ENCODE peak calls at places on chromosomes 2 and 18, in nine cellular contexts. One of them, this sample, is unnamed.

GRCh38 chr2:64338910-64339500 is 115.0 kb upstream of the LGALSL start:
- DNase-seq in GM12878: no peak
- DNase-seq in HepG2: no peak
- DNase-seq in IMR-90: no peak
- DNase-seq in tibial nerve: no peak
- DNase-seq in right lobe of liver: peak; percentile 8
- DNase-seq in ovary: no peak
- DNase-seq in vagina: no peak
- DNase-seq in upper lobe of left lung: no peak
- DNase-seq in this sample: no peak

GRCh38 chr2:57882895-57883515 is 163.6 kb upstream of the VRK2 start:
- DNase-seq in GM12878: no peak
- DNase-seq in HepG2: no peak
- DNase-seq in IMR-90: no peak
- DNase-seq in tibial nerve: no peak
- DNase-seq in right lobe of liver: no peak
- DNase-seq in ovary: peak; percentile 14
- DNase-seq in vagina: no peak
- DNase-seq in upper lobe of left lung: no peak
- DNase-seq in this sample: no peak

GRCh38 chr2:176391020-176391419 is 121.8 kb downstream of the MTX2 start:
- DNase-seq in GM12878: no peak
- DNase-seq in HepG2: no peak
- DNase-seq in IMR-90: no peak
- DNase-seq in tibial nerve: no peak
- DNase-seq in right lobe of liver: no peak
- DNase-seq in ovary: no peak
- DNase-seq in vagina: no peak
- DNase-seq in upper lobe of left lung: no peak
- DNase-seq in this sample: no peak

GRCh38 chr2:105653313-105653712 is 91.4 kb upstream of the NCK2 start:
- DNase-seq in GM12878: no peak
- DNase-seq in HepG2: no peak
- DNase-seq in IMR-90: no peak
- DNase-seq in tibial nerve: no peak
- DNase-seq in right lobe of liver: no peak
- DNase-seq in ovary: no peak
- DNase-seq in vagina: no peak
- DNase-seq in upper lobe of left lung: no peak
- DNase-seq in this sample: no peak

GRCh38 chr2:71634571-71634970 is 181.2 kb downstream of the DYSF start:
- DNase-seq in GM12878: no peak
- DNase-seq in HepG2: no peak
- DNase-seq in IMR-90: no peak
- DNase-seq in tibial nerve: no peak
- DNase-seq in right lobe of liver: no peak
- DNase-seq in ovary: no peak
- DNase-seq in vagina: no peak
- DNase-seq in upper lobe of left lung: no peak
- DNase-seq in this sample: no peak

GRCh38 chr18:74623047-74623816 is 25.6 kb downstream of the ZNF407 start:
- DNase-seq in GM12878: no peak
- DNase-seq in HepG2: no peak
- DNase-seq in IMR-90: peak; percentile 24
- DNase-seq in tibial nerve: no peak
- DNase-seq in right lobe of liver: no peak
- DNase-seq in ovary: no peak
- DNase-seq in vagina: no peak
- DNase-seq in upper lobe of left lung: no peak
- DNase-seq in this sample: no peak

GRCh38 chr2:145751155-145751554 is 1231.2 kb upstream of the ZEB2 start:
- DNase-seq in GM12878: no peak
- DNase-seq in HepG2: no peak
- DNase-seq in IMR-90: no peak
- DNase-seq in tibial nerve: no peak
- DNase-seq in right lobe of liver: no peak
- DNase-seq in ovary: no peak
- DNase-seq in vagina: no peak
- DNase-seq in upper lobe of left lung: no peak
- DNase-seq in this sample: no peak

GRCh38 chr2:239870276-239870675 is 154.9 kb downstream of the NDUFA10 start:
- DNase-seq in GM12878: no peak
- DNase-seq in HepG2: no peak
- DNase-seq in IMR-90: no peak
- DNase-seq in tibial nerve: no peak
- DNase-seq in right lobe of liver: peak; percentile 21
- DNase-seq in ovary: no peak
- DNase-seq in vagina: peak; percentile 58
- DNase-seq in upper lobe of left lung: no peak
- DNase-seq in this sample: no peak

GRCh38 chr18:59460060-59460395 is 101.0 kb upstream of the LMAN1 start:
- DNase-seq in GM12878: no peak
- DNase-seq in HepG2: no peak
- DNase-seq in IMR-90: peak; percentile 40
- DNase-seq in tibial nerve: no peak
- DNase-seq in right lobe of liver: no peak
- DNase-seq in ovary: no peak
- DNase-seq in vagina: no peak
- DNase-seq in upper lobe of left lung: no peak
- DNase-seq in this sample: no peak

GRCh38 chr18:12086677-12087482 is 6.8 kb upstream of the ANKRD62 start:
- DNase-seq in GM12878: no peak
- DNase-seq in HepG2: no peak
- DNase-seq in IMR-90: no peak
- DNase-seq in tibial nerve: no peak
- DNase-seq in right lobe of liver: no peak
- DNase-seq in ovary: no peak
- DNase-seq in vagina: no peak
- DNase-seq in upper lobe of left lung: peak; percentile 71
- DNase-seq in this sample: no peak

GRCh38 chr2:224222320-224222719 is 179.6 kb downstream of the FAM124B start:
- DNase-seq in GM12878: no peak
- DNase-seq in HepG2: no peak
- DNase-seq in IMR-90: peak; percentile 8
- DNase-seq in tibial nerve: no peak
- DNase-seq in right lobe of liver: no peak
- DNase-seq in ovary: no peak
- DNase-seq in vagina: no peak
- DNase-seq in upper lobe of left lung: no peak
- DNase-seq in this sample: no peak

GRCh38 chr2:88010136-88010535 is 6.2 kb downstream of the RNU2-63P start:
- DNase-seq in GM12878: no peak
- DNase-seq in HepG2: no peak
- DNase-seq in IMR-90: no peak
- DNase-seq in tibial nerve: no peak
- DNase-seq in right lobe of liver: no peak
- DNase-seq in ovary: no peak
- DNase-seq in vagina: no peak
- DNase-seq in upper lobe of left lung: no peak
- DNase-seq in this sample: no peak

GRCh38 chr2:112877423-112877822 is 33.5 kb upstream of the IL37 start:
- DNase-seq in GM12878: no peak
- DNase-seq in HepG2: no peak
- DNase-seq in IMR-90: peak; percentile 41
- DNase-seq in tibial nerve: no peak
- DNase-seq in right lobe of liver: no peak
- DNase-seq in ovary: no peak
- DNase-seq in vagina: no peak
- DNase-seq in upper lobe of left lung: no peak
- DNase-seq in this sample: no peak

GRCh38 chr18:75777630-75778029 is 350.1 kb upstream of the SMIM21 start:
- DNase-seq in GM12878: no peak
- DNase-seq in HepG2: no peak
- DNase-seq in IMR-90: no peak
- DNase-seq in tibial nerve: no peak
- DNase-seq in right lobe of liver: no peak
- DNase-seq in ovary: no peak
- DNase-seq in vagina: no peak
- DNase-seq in upper lobe of left lung: peak; percentile 50
- DNase-seq in this sample: no peak
- H3K4me1 ChIP-seq in GM12878: no peaks in the 10 kb centered on the region
- H3K4me1 ChIP-seq in HepG2: no peaks in the 10 kb centered on the region
- H3K4me1 ChIP-seq in IMR-90: no peaks in the 10 kb centered on the region
- H3K4me1 ChIP-seq in tibial nerve: no peaks in the 10 kb centered on the region
- H3K4me1 ChIP-seq in right lobe of liver: no peaks in the 10 kb centered on the region
- H3K4me1 ChIP-seq in ovary: no peaks in the 10 kb centered on the region
- H3K4me1 ChIP-seq in vagina: no peaks in the 10 kb centered on the region
- H3K4me1 ChIP-seq in upper lobe of left lung: no peaks in the 10 kb centered on the region
- H3K4me1 ChIP-seq in this sample: no peaks in the 10 kb centered on the region

DNA sequence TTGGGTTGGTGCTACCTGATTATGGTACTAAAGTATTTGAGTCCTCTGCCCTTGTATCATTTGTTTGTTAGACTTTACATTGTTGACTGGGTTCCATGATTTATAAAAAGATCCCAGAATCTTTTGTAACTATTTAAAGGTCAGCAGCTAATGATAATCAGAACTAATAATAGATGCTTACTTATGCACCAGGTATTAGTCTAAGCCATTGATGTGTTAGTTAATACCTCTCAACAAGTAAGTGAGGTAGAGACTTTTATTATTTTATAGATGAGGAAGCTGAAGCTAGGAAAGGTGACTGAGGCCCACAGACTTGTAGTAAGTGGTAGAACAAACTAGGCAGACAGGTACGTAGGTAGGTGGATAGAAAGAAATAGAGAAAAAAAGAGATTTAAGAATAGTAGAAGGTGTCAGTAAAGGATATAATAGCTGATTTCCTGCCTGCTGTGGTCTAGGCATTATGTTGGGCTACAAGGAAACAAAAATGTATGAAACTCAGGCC is 68.1 kb downstream of the CRIM1 start:
- DNase-seq in GM12878: no peak
- DNase-seq in HepG2: no peak
- DNase-seq in IMR-90: no peak
- DNase-seq in tibial nerve: no peak
- DNase-seq in right lobe of liver: no peak
- DNase-seq in ovary: no peak
- DNase-seq in vagina: no peak
- DNase-seq in upper lobe of left lung: no peak
- DNase-seq in this sample: no peak
- TF ChIP-seq POLR2A in GM12878: no peak
- TF ChIP-seq POLR2A in HepG2: no peak
- TF ChIP-seq POLR2A in IMR-90: no peak
- TF ChIP-seq POLR2A in tibial nerve: no peak
- TF ChIP-seq POLR2A in right lobe of liver: no peak
- TF ChIP-seq POLR2A in ovary: no peak
- TF ChIP-seq POLR2A in vagina: no peak
- TF ChIP-seq POLR2A in upper lobe of left lung: no peak
- TF ChIP-seq POLR2A in this sample: no peak

GRCh38 chr2:237725661-237726060 is 72.9 kb upstream of the RBM44 start:
- DNase-seq in GM12878: no peak
- DNase-seq in HepG2: peak; percentile 69
- DNase-seq in IMR-90: no peak
- DNase-seq in tibial nerve: no peak
- DNase-seq in right lobe of liver: peak; percentile 74
- DNase-seq in ovary: no peak
- DNase-seq in vagina: no peak
- DNase-seq in upper lobe of left lung: no peak
- DNase-seq in this sample: no peak
- H3K4me1 ChIP-seq in GM12878: no peaks in the 10 kb centered on the region
- H3K4me1 ChIP-seq in HepG2: peaks cover 45% of the 10 kb centered on the region
- H3K4me1 ChIP-seq in IMR-90: peaks cover 17% of the 10 kb centered on the region
- H3K4me1 ChIP-seq in tibial nerve: peaks cover 16% of the 10 kb centered on the region
- H3K4me1 ChIP-seq in right lobe of liver: peaks cover 26% of the 10 kb centered on the region
- H3K4me1 ChIP-seq in ovary: peaks cover 1% of the 10 kb centered on the region
- H3K4me1 ChIP-seq in vagina: peaks cover 70% of the 10 kb centered on the region
- H3K4me1 ChIP-seq in upper lobe of left lung: peaks cover 55% of the 10 kb centered on the region
- H3K4me1 ChIP-seq in this sample: peaks cover 3% of the 10 kb centered on the region

GRCh38 chr2:170503563-170503962 is 211.6 kb upstream of the SP5 start:
- DNase-seq in GM12878: no peak
- DNase-seq in HepG2: no peak
- DNase-seq in IMR-90: no peak
- DNase-seq in tibial nerve: no peak
- DNase-seq in right lobe of liver: no peak
- DNase-seq in ovary: no peak
- DNase-seq in vagina: no peak
- DNase-seq in upper lobe of left lung: no peak
- DNase-seq in this sample: no peak
- TF ChIP-seq POLR2A in GM12878: no peak
- TF ChIP-seq POLR2A in HepG2: no peak
- TF ChIP-seq POLR2A in IMR-90: no peak
- TF ChIP-seq POLR2A in tibial nerve: no peak
- TF ChIP-seq POLR2A in right lobe of liver: no peak
- TF ChIP-seq POLR2A in ovary: no peak
- TF ChIP-seq POLR2A in vagina: no peak
- TF ChIP-seq POLR2A in upper lobe of left lung: no peak
- TF ChIP-seq POLR2A in this sample: no peak

GRCh38 chr2:60984717-60985116 is 32.8 kb upstream of the PEX13 start:
- DNase-seq in GM12878: no peak
- DNase-seq in HepG2: no peak
- DNase-seq in IMR-90: no peak
- DNase-seq in tibial nerve: no peak
- DNase-seq in right lobe of liver: no peak
- DNase-seq in ovary: no peak
- DNase-seq in vagina: no peak
- DNase-seq in upper lobe of left lung: no peak
- DNase-seq in this sample: no peak
- H3K4me1 ChIP-seq in GM12878: peaks cover 26% of the 10 kb centered on the region
- H3K4me1 ChIP-seq in HepG2: no peaks in the 10 kb centered on the region
- H3K4me1 ChIP-seq in IMR-90: no peaks in the 10 kb centered on the region
- H3K4me1 ChIP-seq in tibial nerve: no peaks in the 10 kb centered on the region
- H3K4me1 ChIP-seq in right lobe of liver: no peaks in the 10 kb centered on the region
- H3K4me1 ChIP-seq in ovary: no peaks in the 10 kb centered on the region
- H3K4me1 ChIP-seq in vagina: no peaks in the 10 kb centered on the region
- H3K4me1 ChIP-seq in upper lobe of left lung: no peaks in the 10 kb centered on the region
- H3K4me1 ChIP-seq in this sample: no peaks in the 10 kb centered on the region

This sample was measured in testis.